ENCODE peak calls at places on chromosome 17, in five cellular contexts. O is bronchial epithelial cell, L is fibroblast of pulmonary artery, N is A549, W is left ventricle myocardium inferior. K is an unnamed sample.

GRCh38 chr17:34562387-34562786 is 17.0 kb upstream of the TMEM132E start:
- DNase-seq in L (no peak), W (no peak), O (peak), N (peak), K (no peak)

GRCh38 chr17:52027620-52028019 is 130.9 kb downstream of the CA10 start:
- DNase-seq in N (peak), W (no peak), O (peak), L (peak), K (peak)

GRCh38 chr17:40360091-40360490 is 4.4 kb downstream of the GJD3 start:
- DNase-seq in N (no peak), O (no peak), L (no peak), W (no peak), K (no peak)

GRCh38 chr17:47690121-47690520 is 3.8 kb upstream of the TBKBP1 start:
- DNase-seq in W (no peak), L (no peak), O (no peak), N (no peak), K (no peak)

GRCh38 chr17:73998246-73999220 is 204.9 kb upstream of the RPL38 start:
- DNase-seq in L (no peak), O (peak), W (peak), N (peak), K (no peak)

GRCh38 chr17:28948342-28948741 is 3.0 kb downstream of the PHF12 start:
- DNase-seq in L (no peak), N (no peak), O (no peak), W (no peak), K (no peak)

GRCh38 chr17:69608808-69609494 is 194.5 kb downstream of the MAP2K6 start:
- DNase-seq in O (peak), L (peak), N (peak), W (no peak), K (peak)

GRCh38 chr17:47800686-47801085 is 20.9 kb downstream of the OSBPL7 start:
- DNase-seq in N (no peak), L (no peak), W (no peak), O (no peak), K (no peak)

GRCh38 chr17:64413505-64413904 is 22.8 kb upstream of the PECAM1 start:
- DNase-seq in W (no peak), N (no peak), O (no peak), L (no peak), K (no peak)

GRCh38 chr17:75277664-75278071 is 6.6 kb upstream of the MIF4GD start:
- DNase-seq in W (no peak), N (no peak), L (no peak), O (peak), K (no peak)

GRCh38 chr17:7136266-7136877 is 21.8 kb upstream of the ASGR2 start:
- DNase-seq in N (peak), O (peak), W (peak), L (peak), K (peak)

GRCh38 chr17:53176629-53177028 is 646.1 kb upstream of the KIF2B start:
- DNase-seq in L (no peak), N (no peak), W (no peak), O (no peak), K (no peak)

GRCh38 chr17:27414686-27415085 is 41.6 kb upstream of the KSR1 start:
- DNase-seq in W (no peak), O (no peak), N (no peak), L (no peak), K (no peak)

GRCh38 chr17:54085934-54086333 is 263.2 kb downstream of the KIF2B start:
- DNase-seq in O (no peak), N (no peak), L (no peak), W (no peak), K (no peak)

GRCh38 chr17:6894206-6894528 is 62.6 kb upstream of the TEKT1 start:
- DNase-seq in W (no peak), L (peak), N (no peak), O (peak), K (no peak)

GRCh38 chr17:50425682-50426471 is at the start of gene ACSF2:
- DNase-seq in W (peak), N (peak), O (no peak), L (peak), K (no peak)

GRCh38 chr17:511001-511690 is 158.5 kb upstream of the RPH3AL start:
- DNase-seq in L (peak), O (peak), N (no peak), W (no peak), K (no peak)

GRCh38 chr17:4538236-4539002 is 16.8 kb downstream of the MYBBP1A start:
- DNase-seq in L (no peak), N (no peak), W (no peak), O (no peak), K (no peak)

GRCh38 chr17:81537343-81537855 is 9.2 kb downstream of the FSCN2 start:
- DNase-seq in W (no peak), L (no peak), O (no peak), N (peak), K (no peak)

GRCh38 chr17:49910094-49910857 is 58.7 kb upstream of the DLX4 start:
- DNase-seq in W (no peak), N (peak), L (no peak), O (peak), K (no peak)

GRCh38 chr17:17403899-17404576 is 72.8 kb upstream of the MED9 start:
- DNase-seq in W (no peak), N (no peak), L (no peak), O (no peak), K (no peak)

GRCh38 chr17:869067-869466 is 86.9 kb downstream of the MRM3 start:
- DNase-seq in O (no peak), N (no peak), L (peak), W (peak), K (no peak)

GRCh38 chr17:73698966-73699365 is 54.7 kb upstream of the SDK2 start:
- DNase-seq in O (no peak), W (no peak), L (no peak), N (no peak), K (no peak)

GRCh38 chr17:79915850-79916430 is 76.7 kb upstream of the CBX4 start:
- DNase-seq in N (peak), L (peak), W (no peak), O (peak), K (no peak)

GRCh38 chr17:50213026-50214015 is 11.9 kb upstream of the COL1A1 start:
- DNase-seq in O (no peak), N (peak), W (no peak), L (no peak), K (no peak)

GRCh38 chr17:57035971-57036481 is 49.0 kb upstream of the AKAP1 start:
- DNase-seq in O (peak), L (no peak), N (no peak), W (no peak), K (no peak)

GRCh38 chr17:74089869-74090464 is 113.5 kb upstream of the RPL38 start:
- DNase-seq in L (peak), O (peak), N (peak), W (no peak), K (peak)

GRCh38 chr17:6843241-6843890 is 11.8 kb upstream of the TEKT1 start:
- DNase-seq in O (peak), N (peak), W (no peak), L (peak), K (no peak)

GRCh38 chr17:50423553-50424159 is 2.4 kb upstream of the ACSF2 start:
- DNase-seq in O (peak), L (peak), W (no peak), N (peak), K (peak)

GRCh38 chr17:4938069-4938491 is 1.8 kb downstream of the SLC25A11 start:
- DNase-seq in W (no peak), L (no peak), N (no peak), O (no peak), K (no peak)

GRCh38 chr17:73902416-73903181 is 258.4 kb upstream of the SDK2 start:
- DNase-seq in L (no peak), W (no peak), N (no peak), O (no peak), K (no peak)

GRCh38 chr17:40422990-40423611 is 5.4 kb upstream of the TOP2A start:
- DNase-seq in W (no peak), N (peak), L (no peak), O (no peak), K (no peak)

GRCh38 chr17:17186051-17186450 is 20.1 kb downstream of the PLD6 start:
- DNase-seq in N (no peak), L (no peak), O (peak), W (no peak), K (no peak)

GRCh38 chr17:41777579-41778188 is 8.8 kb downstream of the JUP start:
- DNase-seq in L (peak), O (peak), W (peak), N (peak), K (peak)

DNA sequence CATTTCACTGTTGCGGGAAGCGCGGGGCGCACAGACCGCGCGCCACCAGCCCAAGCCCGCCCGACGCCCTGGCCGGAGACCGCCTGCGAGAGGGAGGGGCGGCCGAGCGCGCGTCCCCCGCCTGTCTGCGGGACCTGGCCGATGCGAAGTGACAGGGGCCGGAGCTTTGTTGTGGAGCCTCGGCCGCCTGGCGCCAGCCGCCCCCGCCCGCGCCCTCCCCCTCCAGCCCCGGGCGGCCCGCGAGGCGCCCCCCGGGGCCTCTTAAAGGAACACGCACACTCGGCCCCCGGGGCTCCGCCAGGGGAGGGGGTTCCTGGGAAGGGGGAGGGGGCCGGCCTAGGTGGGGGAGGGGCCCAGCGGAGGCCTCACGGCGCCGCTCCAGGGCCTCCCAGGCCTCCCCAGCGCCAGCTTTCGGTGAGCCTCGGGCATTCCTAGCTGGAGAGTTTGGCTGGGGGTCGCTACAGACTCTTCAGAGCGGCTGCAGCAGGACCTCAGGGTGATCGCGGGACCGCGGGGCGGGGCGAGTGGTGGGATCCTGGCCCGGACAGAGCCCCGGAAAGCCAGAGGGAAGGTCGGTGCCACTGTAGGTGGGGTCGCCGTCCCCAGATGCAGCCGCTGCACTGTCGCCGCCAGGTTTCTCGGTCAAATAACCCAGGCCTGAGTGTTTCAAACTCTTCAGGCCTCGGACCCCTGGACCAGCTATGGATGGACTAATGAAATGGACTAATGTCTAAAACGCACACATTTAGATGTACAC is 2.4 kb upstream of the TBX2 start:
- DNase-seq in N (no peak), W (no peak), O (no peak), L (no peak), K (no peak)
- H3K4me3 ChIP-seq in N (no peak), W (peak), O (no peak), L (no peak), K (peak)

DNA sequence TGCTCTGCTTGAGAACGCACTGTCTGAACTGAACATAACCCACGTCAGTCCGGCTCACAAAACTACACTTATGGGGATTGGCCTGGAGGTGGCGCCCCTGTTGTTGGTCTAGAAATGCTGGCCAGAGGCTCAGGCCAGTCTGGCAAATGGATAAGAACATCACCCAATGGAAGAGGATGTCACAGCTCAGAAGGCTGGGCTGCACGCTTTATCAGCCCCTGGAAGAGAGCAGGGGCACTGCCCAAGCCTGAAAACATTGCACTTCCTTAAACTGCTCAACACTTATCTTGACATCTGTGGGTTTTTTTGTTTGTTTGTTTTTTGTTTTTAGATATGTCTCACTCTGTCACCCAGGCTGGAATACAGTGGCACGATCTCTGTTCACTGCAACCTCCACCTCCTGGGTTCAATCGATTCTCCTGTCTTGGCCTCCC is 24.8 kb upstream of the BPTF start:
- DNase-seq in L (peak), O (peak), N (peak), W (peak), K (peak)
- TF ChIP-seq CTCF in L (peak), O (peak), N (peak), W (peak), K (peak)

GRCh38 chr17:77734371-77735050 is 224.0 kb upstream of the TNRC6C start:
- DNase-seq in O (peak), N (peak), L (peak), W (peak), K (no peak)

GRCh38 chr17:77735051-77735340 is 223.5 kb upstream of the TNRC6C start:
- DNase-seq in O (no peak), W (no peak), L (no peak), N (no peak), K (no peak)

GRCh38 chr17:77736207-77736600 is 222.3 kb upstream of the TNRC6C start:
- DNase-seq in W (peak), N (no peak), O (no peak), L (no peak), K (no peak)

GRCh38 chr17:77736721-77737120 is 221.8 kb upstream of the TNRC6C start:
- DNase-seq in N (no peak), W (no peak), L (no peak), O (no peak), K (no peak)

DNA sequence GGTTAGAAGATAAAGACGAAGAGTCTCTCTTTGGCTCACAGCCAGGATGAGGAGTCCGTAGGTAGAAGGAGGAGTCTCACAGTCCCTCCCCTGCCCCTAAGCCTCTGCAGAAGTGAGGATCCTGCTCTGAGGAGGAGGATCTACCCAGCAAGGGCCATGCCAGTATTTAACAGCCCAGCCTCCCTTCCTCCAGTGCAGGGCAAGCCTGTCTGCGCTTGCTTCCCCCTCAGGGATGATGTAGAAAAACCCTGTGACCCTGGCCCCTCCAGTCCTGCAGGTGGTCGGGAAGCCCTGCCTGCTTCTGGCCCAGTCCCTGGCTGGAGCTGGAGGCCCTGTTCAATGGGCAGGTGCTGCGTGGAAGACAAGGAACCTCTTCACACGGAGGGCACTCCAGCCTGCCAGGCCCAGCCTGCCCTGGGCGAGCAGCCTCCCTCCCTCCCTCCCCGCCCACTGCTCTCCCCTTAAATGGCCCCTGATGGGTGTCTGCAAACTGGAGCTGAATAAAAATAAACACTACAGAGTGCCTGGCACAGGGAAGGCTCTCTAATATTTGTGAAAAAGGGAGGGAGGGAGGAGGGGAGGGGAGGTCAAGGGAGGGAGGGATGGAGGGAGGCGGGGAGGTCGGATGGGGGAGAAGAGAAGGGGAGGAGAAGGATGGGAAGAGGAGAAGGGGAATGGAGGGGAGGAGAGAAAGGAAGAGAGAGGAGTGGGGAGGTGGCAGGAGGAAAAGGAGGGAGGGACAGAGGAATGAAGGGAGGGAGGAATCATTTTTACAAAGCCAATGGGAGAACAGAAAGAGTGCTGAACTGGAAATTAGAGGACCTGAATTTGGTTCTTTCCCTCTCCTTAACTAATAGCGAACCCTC is 222.9 kb upstream of the TNRC6C start:
- DNase-seq in W (peak), N (no peak), O (no peak), L (peak), K (no peak)
- H3K4me3 ChIP-seq in W (peak), N (no peak), O (no peak), L (no peak), K (no peak)

GRCh38 chr17:13883659-13884058 is 185.6 kb upstream of the COX10 start:
- DNase-seq in W (no peak), N (no peak), O (no peak), L (no peak), K (no peak)
- TF ChIP-seq CTCF in W (no peak), N (no peak), O (no peak), L (no peak), K (no peak)

GRCh38 chr17:45172232-45172540 is 10.5 kb downstream of the HEXIM2 start:
- DNase-seq in W (no peak), N (no peak), L (no peak), O (no peak), K (no peak)

GRCh38 chr17:45172541-45173286 is 11.0 kb downstream of the HEXIM2 start:
- DNase-seq in N (peak), W (peak), O (peak), L (peak), K (no peak)

GRCh38 chr17:45171338-45172231 is 9.9 kb downstream of the HEXIM2 start:
- DNase-seq in O (peak), N (peak), L (no peak), W (no peak), K (no peak)

GRCh38 chr17:45170280-45170975 is 8.8 kb downstream of the HEXIM2 start:
- DNase-seq in L (no peak), O (no peak), N (no peak), W (no peak), K (no peak)

GRCh38 chr17:45170976-45171337 is 9.3 kb downstream of the HEXIM2 start:
- DNase-seq in N (peak), O (peak), W (peak), L (peak), K (no peak)
- H3K4me3 ChIP-seq in N (peak), O (peak), W (peak), L (no peak), K (peak)

K was measured in AG04449.